ENCODE peak calls at places on chromosomes 12 and 14, in ten cellular contexts. One of them, this sample, is unnamed.

GRCh38 chr14:102824832-102825231 is 47.6 kb downstream of the TRAF3 start:
- DNase-seq in right lobe of liver: peak; percentile 90
- DNase-seq in testis: no peak
- DNase-seq in lower leg skin: no peak
- DNase-seq in A549: peak; percentile 13
- DNase-seq in IMR-90: peak; percentile 86
- DNase-seq in HCT116: no peak
- DNase-seq in heart left ventricle: peak; percentile 83
- DNase-seq in upper lobe of left lung: peak; percentile 58
- DNase-seq in uterus: no peak
- DNase-seq in this sample: no peak

GRCh38 chr12:44728566-44728965 is 147.5 kb downstream of the NELL2 start:
- DNase-seq in HCT116: no peak
- DNase-seq in lower leg skin: no peak
- DNase-seq in testis: no peak
- DNase-seq in A549: no peak
- DNase-seq in uterus: no peak
- DNase-seq in heart left ventricle: no peak
- DNase-seq in IMR-90: no peak
- DNase-seq in upper lobe of left lung: no peak
- DNase-seq in right lobe of liver: no peak
- DNase-seq in this sample: no peak

GRCh38 chr12:14910090-14910915 is 24.6 kb upstream of the MGP start:
- DNase-seq in HCT116: peak; percentile 55
- DNase-seq in IMR-90: peak; percentile 19
- DNase-seq in A549: no peak
- DNase-seq in uterus: no peak
- DNase-seq in right lobe of liver: no peak
- DNase-seq in heart left ventricle: no peak
- DNase-seq in testis: no peak
- DNase-seq in lower leg skin: no peak
- DNase-seq in upper lobe of left lung: peak; percentile 22
- DNase-seq in this sample: no peak

GRCh38 chr12:106223485-106224391 is 24.1 kb downstream of the CKAP4 start:
- DNase-seq in upper lobe of left lung: no peak
- DNase-seq in A549: peak; percentile 64
- DNase-seq in heart left ventricle: peak; percentile 79
- DNase-seq in lower leg skin: peak; percentile 54
- DNase-seq in uterus: peak; percentile 77
- DNase-seq in testis: peak; percentile 77
- DNase-seq in right lobe of liver: no peak
- DNase-seq in IMR-90: peak; percentile 54
- DNase-seq in HCT116: peak; percentile 36
- DNase-seq in this sample: no peak

GRCh38 chr14:92624764-92625163 is 111.2 kb downstream of the RIN3 start:
- DNase-seq in A549: no peak
- DNase-seq in HCT116: no peak
- DNase-seq in heart left ventricle: no peak
- DNase-seq in right lobe of liver: no peak
- DNase-seq in upper lobe of left lung: no peak
- DNase-seq in IMR-90: no peak
- DNase-seq in lower leg skin: no peak
- DNase-seq in uterus: no peak
- DNase-seq in testis: no peak
- DNase-seq in this sample: no peak

GRCh38 chr14:51004352-51004800 is 60.1 kb upstream of the PYGL start:
- DNase-seq in lower leg skin: no peak
- DNase-seq in uterus: no peak
- DNase-seq in A549: peak; percentile 73
- DNase-seq in testis: no peak
- DNase-seq in heart left ventricle: no peak
- DNase-seq in HCT116: no peak
- DNase-seq in upper lobe of left lung: no peak
- DNase-seq in IMR-90: no peak
- DNase-seq in right lobe of liver: peak; percentile 69
- DNase-seq in this sample: no peak

GRCh38 chr14:88748288-88748687 is 44.5 kb downstream of the EML5 start:
- DNase-seq in right lobe of liver: no peak
- DNase-seq in HCT116: no peak
- DNase-seq in lower leg skin: no peak
- DNase-seq in uterus: no peak
- DNase-seq in IMR-90: peak; percentile 7
- DNase-seq in A549: no peak
- DNase-seq in testis: no peak
- DNase-seq in upper lobe of left lung: no peak
- DNase-seq in heart left ventricle: no peak
- DNase-seq in this sample: no peak

GRCh38 chr14:99349721-99350495 is 77.9 kb upstream of the BCL11B start:
- DNase-seq in lower leg skin: no peak
- DNase-seq in testis: no peak
- DNase-seq in A549: no peak
- DNase-seq in right lobe of liver: no peak
- DNase-seq in heart left ventricle: no peak
- DNase-seq in upper lobe of left lung: no peak
- DNase-seq in HCT116: no peak
- DNase-seq in IMR-90: no peak
- DNase-seq in uterus: no peak
- DNase-seq in this sample: no peak

DNA sequence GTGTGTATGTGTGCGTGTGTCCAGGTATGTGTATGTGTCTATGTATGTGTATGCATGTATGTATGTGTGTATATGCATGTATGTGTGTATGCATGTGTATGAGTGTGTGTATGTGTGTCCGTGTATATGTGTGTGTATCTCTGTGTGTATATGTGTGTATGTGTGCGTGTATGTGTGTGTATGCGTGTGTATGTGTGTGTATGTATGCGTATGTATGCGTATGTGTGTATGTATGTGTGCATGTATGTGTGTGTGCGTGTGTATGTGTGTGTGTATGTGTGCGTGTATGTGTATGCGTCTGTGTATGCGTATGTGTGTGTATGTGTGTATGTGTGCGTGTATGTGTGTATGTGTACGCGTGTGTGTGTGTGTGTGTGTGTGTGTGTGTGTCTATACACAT is 31.6 kb downstream of the CHST11 start:
- DNase-seq in testis: no peak
- DNase-seq in upper lobe of left lung: no peak
- DNase-seq in heart left ventricle: no peak
- DNase-seq in IMR-90: no peak
- DNase-seq in lower leg skin: no peak
- DNase-seq in HCT116: no peak
- DNase-seq in uterus: no peak
- DNase-seq in A549: no peak
- DNase-seq in right lobe of liver: no peak
- DNase-seq in this sample: no peak
- H3K4me3 ChIP-seq in testis: no peak overlapping the region
- H3K4me3 ChIP-seq in upper lobe of left lung: no peak overlapping the region
- H3K4me3 ChIP-seq in heart left ventricle: no peak overlapping the region
- H3K4me3 ChIP-seq in IMR-90: no peak overlapping the region
- H3K4me3 ChIP-seq in lower leg skin: no peak overlapping the region
- H3K4me3 ChIP-seq in HCT116: no peak overlapping the region
- H3K4me3 ChIP-seq in uterus: no peak overlapping the region
- H3K4me3 ChIP-seq in A549: no peak overlapping the region
- H3K4me3 ChIP-seq in right lobe of liver: no peak overlapping the region
- H3K4me3 ChIP-seq in this sample: no peak overlapping the region

GRCh38 chr14:75259510-75259855 is 19.1 kb upstream of the FOS start:
- DNase-seq in A549: no peak
- DNase-seq in right lobe of liver: no peak
- DNase-seq in HCT116: no peak
- DNase-seq in IMR-90: peak; percentile 77
- DNase-seq in upper lobe of left lung: no peak
- DNase-seq in uterus: no peak
- DNase-seq in testis: peak; percentile 51
- DNase-seq in lower leg skin: no peak
- DNase-seq in heart left ventricle: no peak
- DNase-seq in this sample: no peak

GRCh38 chr14:75259946-75260545 is 18.6 kb upstream of the FOS start:
- DNase-seq in HCT116: no peak
- DNase-seq in right lobe of liver: no peak
- DNase-seq in uterus: no peak
- DNase-seq in testis: no peak
- DNase-seq in lower leg skin: no peak
- DNase-seq in upper lobe of left lung: no peak
- DNase-seq in A549: no peak
- DNase-seq in IMR-90: no peak
- DNase-seq in heart left ventricle: no peak
- DNase-seq in this sample: no peak

GRCh38 chr14:75257241-75257640 is 21.4 kb upstream of the FOS start:
- DNase-seq in heart left ventricle: no peak
- DNase-seq in A549: no peak
- DNase-seq in HCT116: no peak
- DNase-seq in upper lobe of left lung: no peak
- DNase-seq in uterus: no peak
- DNase-seq in lower leg skin: no peak
- DNase-seq in IMR-90: peak; percentile 37
- DNase-seq in testis: no peak
- DNase-seq in right lobe of liver: no peak
- DNase-seq in this sample: no peak

GRCh38 chr14:75258079-75258802 is 20.4 kb upstream of the FOS start:
- DNase-seq in A549: no peak
- DNase-seq in IMR-90: peak; percentile 59
- DNase-seq in right lobe of liver: peak; percentile 79
- DNase-seq in upper lobe of left lung: no peak
- DNase-seq in HCT116: no peak
- DNase-seq in testis: peak; percentile 71
- DNase-seq in uterus: peak; percentile 78
- DNase-seq in lower leg skin: peak; percentile 86
- DNase-seq in heart left ventricle: no peak
- DNase-seq in this sample: peak; percentile 96

GRCh38 chr14:75258803-75259509 is 19.7 kb upstream of the FOS start:
- DNase-seq in A549: peak; percentile 99
- DNase-seq in heart left ventricle: peak; percentile 100
- DNase-seq in right lobe of liver: peak; percentile 99
- DNase-seq in testis: peak; percentile 98
- DNase-seq in HCT116: peak; percentile 99
- DNase-seq in lower leg skin: peak; percentile 99
- DNase-seq in uterus: peak; percentile 99
- DNase-seq in upper lobe of left lung: peak; percentile 99
- DNase-seq in IMR-90: peak; percentile 100
- DNase-seq in this sample: peak; percentile 99
- TF ChIP-seq POLR2A in A549: no peak
- TF ChIP-seq POLR2A in heart left ventricle: no peak
- TF ChIP-seq POLR2A in right lobe of liver: peak; percentile 13
- TF ChIP-seq POLR2A in testis: no peak
- TF ChIP-seq POLR2A in HCT116: no peak
- TF ChIP-seq POLR2A in lower leg skin: no peak
- TF ChIP-seq POLR2A in uterus: peak; percentile 47
- TF ChIP-seq POLR2A in upper lobe of left lung: peak; percentile 21
- TF ChIP-seq POLR2A in IMR-90: peak; percentile 71
- TF ChIP-seq POLR2A in this sample: no peak

GRCh38 chr12:10409387-10409786 is at the start of gene KLRC4:
- DNase-seq in uterus: no peak
- DNase-seq in lower leg skin: no peak
- DNase-seq in HCT116: peak; percentile 63
- DNase-seq in A549: no peak
- DNase-seq in upper lobe of left lung: no peak
- DNase-seq in heart left ventricle: no peak
- DNase-seq in right lobe of liver: no peak
- DNase-seq in testis: no peak
- DNase-seq in IMR-90: peak; percentile 16
- DNase-seq in this sample: no peak
- H3K4me3 ChIP-seq in uterus: no peak within 1 kb of the TSS
- H3K4me3 ChIP-seq in lower leg skin: no peak within 1 kb of the TSS
- H3K4me3 ChIP-seq in HCT116: no peak within 1 kb of the TSS
- H3K4me3 ChIP-seq in A549: no peak within 1 kb of the TSS
- H3K4me3 ChIP-seq in upper lobe of left lung: no peak within 1 kb of the TSS
- H3K4me3 ChIP-seq in heart left ventricle: no peak within 1 kb of the TSS
- H3K4me3 ChIP-seq in right lobe of liver: no peak within 1 kb of the TSS
- H3K4me3 ChIP-seq in testis: no peak within 1 kb of the TSS
- H3K4me3 ChIP-seq in IMR-90: no peak within 1 kb of the TSS
- H3K4me3 ChIP-seq in this sample: no peak within 1 kb of the TSS

GRCh38 chr12:120089796-120090195 is 26.8 kb downstream of the RAB35 start:
- DNase-seq in right lobe of liver: no peak
- DNase-seq in IMR-90: no peak
- DNase-seq in A549: no peak
- DNase-seq in lower leg skin: no peak
- DNase-seq in testis: no peak
- DNase-seq in HCT116: no peak
- DNase-seq in heart left ventricle: peak; percentile 29
- DNase-seq in upper lobe of left lung: no peak
- DNase-seq in uterus: no peak
- DNase-seq in this sample: no peak

GRCh38 chr12:120089105-120089504 is 27.4 kb downstream of the RAB35 start:
- DNase-seq in IMR-90: no peak
- DNase-seq in heart left ventricle: peak; percentile 3
- DNase-seq in lower leg skin: no peak
- DNase-seq in HCT116: no peak
- DNase-seq in A549: no peak
- DNase-seq in uterus: no peak
- DNase-seq in right lobe of liver: no peak
- DNase-seq in upper lobe of left lung: no peak
- DNase-seq in testis: no peak
- DNase-seq in this sample: no peak

GRCh38 chr12:120085920-120086319 is 30.6 kb downstream of the RAB35 start:
- DNase-seq in heart left ventricle: no peak
- DNase-seq in IMR-90: no peak
- DNase-seq in A549: no peak
- DNase-seq in lower leg skin: no peak
- DNase-seq in uterus: no peak
- DNase-seq in testis: no peak
- DNase-seq in HCT116: no peak
- DNase-seq in right lobe of liver: no peak
- DNase-seq in upper lobe of left lung: no peak
- DNase-seq in this sample: no peak

GRCh38 chr12:120090211-120090610 is 26.3 kb downstream of the RAB35 start:
- DNase-seq in uterus: no peak
- DNase-seq in IMR-90: no peak
- DNase-seq in testis: no peak
- DNase-seq in A549: no peak
- DNase-seq in upper lobe of left lung: no peak
- DNase-seq in HCT116: no peak
- DNase-seq in lower leg skin: no peak
- DNase-seq in heart left ventricle: peak; percentile 10
- DNase-seq in right lobe of liver: no peak
- DNase-seq in this sample: no peak

DNA sequence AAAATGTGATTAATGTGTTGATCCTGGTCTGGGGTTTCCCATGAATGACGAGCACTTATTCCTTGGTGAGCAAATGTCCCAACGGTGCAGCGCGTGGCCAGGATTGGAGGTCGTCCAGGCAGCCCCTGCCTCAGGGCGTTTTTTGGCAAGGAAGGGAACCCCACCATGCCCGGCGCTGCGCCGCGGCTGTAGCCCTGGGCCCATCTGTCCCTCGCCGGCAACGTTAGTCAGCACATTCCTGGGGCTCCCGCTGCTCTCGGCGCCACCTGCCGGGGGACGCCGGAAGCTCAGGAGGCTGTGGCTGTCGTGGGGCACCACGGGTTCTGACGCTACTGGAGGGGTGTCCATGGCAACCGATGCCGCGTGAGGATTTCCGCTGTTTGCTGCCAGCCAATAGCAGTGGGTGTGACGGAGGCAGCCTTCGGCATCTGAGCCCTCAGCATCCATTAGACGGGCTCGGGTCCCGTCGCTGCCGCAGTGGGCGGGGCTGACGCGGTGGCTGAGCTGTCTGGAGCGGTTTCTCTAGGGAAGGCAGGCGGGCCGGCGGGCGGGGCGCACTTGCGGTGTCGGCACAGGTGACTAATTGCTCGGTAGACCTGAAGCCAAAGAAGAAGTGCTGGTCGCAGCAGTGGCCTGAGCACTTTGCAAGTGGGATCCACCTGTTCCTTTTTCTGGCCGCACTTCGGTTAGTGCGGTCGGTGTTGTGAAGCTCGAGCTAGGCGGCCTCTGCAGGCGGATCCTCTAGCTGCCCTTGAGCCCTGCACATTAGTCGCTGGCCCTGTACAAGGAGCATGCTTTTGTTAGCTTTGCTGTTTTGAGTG is 29.5 kb downstream of the RAB35 start:
- DNase-seq in HCT116: peak; percentile 98
- DNase-seq in heart left ventricle: peak; percentile 98
- DNase-seq in uterus: peak; percentile 99
- DNase-seq in IMR-90: peak; percentile 99
- DNase-seq in testis: peak; percentile 99
- DNase-seq in upper lobe of left lung: peak; percentile 100
- DNase-seq in A549: peak; percentile 99
- DNase-seq in right lobe of liver: peak; percentile 99
- DNase-seq in lower leg skin: peak; percentile 99
- DNase-seq in this sample: no peak
- TF ChIP-seq POLR2A in HCT116: no peak
- TF ChIP-seq POLR2A in heart left ventricle: no peak
- TF ChIP-seq POLR2A in uterus: no peak
- TF ChIP-seq POLR2A in IMR-90: peak; percentile 36
- TF ChIP-seq POLR2A in testis: peak; percentile 44
- TF ChIP-seq POLR2A in upper lobe of left lung: no peak
- TF ChIP-seq POLR2A in A549: peak; percentile 68
- TF ChIP-seq POLR2A in right lobe of liver: no peak
- TF ChIP-seq POLR2A in lower leg skin: no peak
- TF ChIP-seq POLR2A in this sample: no peak

This sample was measured in vagina.